ENCODE peak calls at places on chromosomes 12 and 14, in eight cellular contexts. One of them, this sample, is unnamed.

GRCh38 chr12:64042901-64043300 is 179.2 kb downstream of the KICS2 start:
- DNase-seq in breast epithelium: no peak
- DNase-seq in body of pancreas: no peak
- DNase-seq in transverse colon: no peak
- DNase-seq in NB4: peak; percentile 4
- DNase-seq in GM12891: no peak
- DNase-seq in IMR-90: peak; percentile 68
- DNase-seq in sigmoid colon: no peak
- DNase-seq in this sample: no peak

GRCh38 chr14:105941226-105942166 is 415.1 kb downstream of the TMEM121 start:
- DNase-seq in body of pancreas: no peak
- DNase-seq in breast epithelium: no peak
- DNase-seq in IMR-90: no peak
- DNase-seq in transverse colon: no peak
- DNase-seq in sigmoid colon: no peak
- DNase-seq in GM12891: no peak
- DNase-seq in NB4: no peak
- DNase-seq in this sample: no peak

GRCh38 chr12:16300222-16300621 is 22.7 kb upstream of the SLC15A5 start:
- DNase-seq in IMR-90: peak; percentile 11
- DNase-seq in NB4: no peak
- DNase-seq in breast epithelium: no peak
- DNase-seq in body of pancreas: no peak
- DNase-seq in transverse colon: no peak
- DNase-seq in GM12891: no peak
- DNase-seq in sigmoid colon: no peak
- DNase-seq in this sample: no peak

GRCh38 chr12:21354641-21355040 is 18.1 kb upstream of the IAPP start:
- DNase-seq in GM12891: no peak
- DNase-seq in breast epithelium: no peak
- DNase-seq in sigmoid colon: no peak
- DNase-seq in IMR-90: no peak
- DNase-seq in body of pancreas: no peak
- DNase-seq in NB4: no peak
- DNase-seq in transverse colon: no peak
- DNase-seq in this sample: no peak

GRCh38 chr12:4545195-4545594 is 6.5 kb downstream of the RAD51AP1 start:
- DNase-seq in NB4: no peak
- DNase-seq in GM12891: no peak
- DNase-seq in sigmoid colon: no peak
- DNase-seq in breast epithelium: no peak
- DNase-seq in body of pancreas: no peak
- DNase-seq in transverse colon: no peak
- DNase-seq in IMR-90: no peak
- DNase-seq in this sample: no peak

GRCh38 chr12:31035944-31036665 is 37.6 kb upstream of the DDX11 start:
- DNase-seq in sigmoid colon: no peak
- DNase-seq in body of pancreas: no peak
- DNase-seq in transverse colon: no peak
- DNase-seq in NB4: no peak
- DNase-seq in IMR-90: peak; percentile 18
- DNase-seq in GM12891: no peak
- DNase-seq in breast epithelium: no peak
- DNase-seq in this sample: no peak

GRCh38 chr12:53981652-53982565 is 3.0 kb upstream of the HOXC10 start:
- DNase-seq in transverse colon: no peak
- DNase-seq in GM12891: no peak
- DNase-seq in sigmoid colon: no peak
- DNase-seq in body of pancreas: no peak
- DNase-seq in breast epithelium: no peak
- DNase-seq in NB4: no peak
- DNase-seq in IMR-90: no peak
- DNase-seq in this sample: no peak

GRCh38 chr14:71142375-71143038 is 235.2 kb downstream of the PCNX1 start:
- DNase-seq in transverse colon: no peak
- DNase-seq in GM12891: no peak
- DNase-seq in breast epithelium: no peak
- DNase-seq in body of pancreas: no peak
- DNase-seq in NB4: peak; percentile 95
- DNase-seq in IMR-90: peak; percentile 98
- DNase-seq in sigmoid colon: no peak
- DNase-seq in this sample: no peak

GRCh38 chr12:110590059-110590458 is 6.9 kb upstream of the PPTC7 start:
- DNase-seq in IMR-90: no peak
- DNase-seq in transverse colon: no peak
- DNase-seq in GM12891: no peak
- DNase-seq in sigmoid colon: no peak
- DNase-seq in body of pancreas: no peak
- DNase-seq in NB4: no peak
- DNase-seq in breast epithelium: no peak
- DNase-seq in this sample: no peak

GRCh38 chr14:59126714-59127436 is 61.6 kb upstream of the DAAM1 start:
- DNase-seq in NB4: peak; percentile 67
- DNase-seq in GM12891: no peak
- DNase-seq in transverse colon: no peak
- DNase-seq in breast epithelium: no peak
- DNase-seq in IMR-90: peak; percentile 64
- DNase-seq in body of pancreas: peak; percentile 38
- DNase-seq in sigmoid colon: no peak
- DNase-seq in this sample: peak; percentile 76

GRCh38 chr14:22561661-22562579 is 27.1 kb downstream of the DAD1 start:
- DNase-seq in IMR-90: no peak
- DNase-seq in body of pancreas: no peak
- DNase-seq in NB4: peak; percentile 95
- DNase-seq in breast epithelium: no peak
- DNase-seq in sigmoid colon: no peak
- DNase-seq in transverse colon: peak; percentile 46
- DNase-seq in GM12891: no peak
- DNase-seq in this sample: peak; percentile 30

GRCh38 chr12:12872139-12872933 is 19.0 kb upstream of the GPRC5A start:
- DNase-seq in sigmoid colon: no peak
- DNase-seq in body of pancreas: no peak
- DNase-seq in transverse colon: peak; percentile 74
- DNase-seq in NB4: no peak
- DNase-seq in GM12891: no peak
- DNase-seq in IMR-90: peak; percentile 88
- DNase-seq in breast epithelium: no peak
- DNase-seq in this sample: no peak

GRCh38 chr12:73307260-73307659 is 1035.1 kb downstream of the TRHDE start:
- DNase-seq in NB4: no peak
- DNase-seq in breast epithelium: no peak
- DNase-seq in transverse colon: no peak
- DNase-seq in IMR-90: no peak
- DNase-seq in body of pancreas: no peak
- DNase-seq in sigmoid colon: no peak
- DNase-seq in GM12891: no peak
- DNase-seq in this sample: no peak

GRCh38 chr12:104218935-104219334 is 3.4 kb downstream of the TXNRD1 start:
- DNase-seq in NB4: peak; percentile 41
- DNase-seq in breast epithelium: no peak
- DNase-seq in body of pancreas: no peak
- DNase-seq in IMR-90: peak; percentile 74
- DNase-seq in transverse colon: no peak
- DNase-seq in GM12891: no peak
- DNase-seq in sigmoid colon: no peak
- DNase-seq in this sample: peak; percentile 48

GRCh38 chr12:104219908-104220404 is 4.4 kb downstream of the TXNRD1 start:
- DNase-seq in breast epithelium: no peak
- DNase-seq in IMR-90: peak; percentile 83
- DNase-seq in sigmoid colon: no peak
- DNase-seq in body of pancreas: peak; percentile 9
- DNase-seq in GM12891: no peak
- DNase-seq in transverse colon: peak; percentile 32
- DNase-seq in NB4: peak; percentile 92
- DNase-seq in this sample: peak; percentile 55

GRCh38 chr12:104219361-104219892 is 3.8 kb downstream of the TXNRD1 start:
- DNase-seq in NB4: peak; percentile 77
- DNase-seq in body of pancreas: no peak
- DNase-seq in GM12891: no peak
- DNase-seq in breast epithelium: no peak
- DNase-seq in IMR-90: peak; percentile 98
- DNase-seq in transverse colon: no peak
- DNase-seq in sigmoid colon: no peak
- DNase-seq in this sample: peak; percentile 46

GRCh38 chr12:104222981-104223380 is 7.4 kb downstream of the TXNRD1 start:
- DNase-seq in IMR-90: no peak
- DNase-seq in body of pancreas: no peak
- DNase-seq in breast epithelium: no peak
- DNase-seq in sigmoid colon: no peak
- DNase-seq in GM12891: no peak
- DNase-seq in transverse colon: no peak
- DNase-seq in NB4: no peak
- DNase-seq in this sample: no peak

GRCh38 chr12:104220931-104221330 is 5.4 kb downstream of the TXNRD1 start:
- DNase-seq in GM12891: no peak
- DNase-seq in IMR-90: no peak
- DNase-seq in transverse colon: no peak
- DNase-seq in breast epithelium: no peak
- DNase-seq in NB4: no peak
- DNase-seq in body of pancreas: no peak
- DNase-seq in sigmoid colon: no peak
- DNase-seq in this sample: no peak
- TF ChIP-seq POLR2A in GM12891: no peak
- TF ChIP-seq POLR2A in IMR-90: no peak
- TF ChIP-seq POLR2A in transverse colon: no peak
- TF ChIP-seq POLR2A in breast epithelium: no peak
- TF ChIP-seq POLR2A in NB4: no peak
- TF ChIP-seq POLR2A in body of pancreas: no peak
- TF ChIP-seq POLR2A in sigmoid colon: no peak
- TF ChIP-seq POLR2A in this sample: no peak

GRCh38 chr14:34005901-34006300 is 55.0 kb upstream of the EGLN3 start:
- DNase-seq in breast epithelium: no peak
- DNase-seq in NB4: no peak
- DNase-seq in sigmoid colon: no peak
- DNase-seq in transverse colon: no peak
- DNase-seq in GM12891: no peak
- DNase-seq in IMR-90: no peak
- DNase-seq in body of pancreas: no peak
- DNase-seq in this sample: no peak

GRCh38 chr14:33999771-34000291 is 49.0 kb upstream of the EGLN3 start:
- DNase-seq in body of pancreas: no peak
- DNase-seq in NB4: no peak
- DNase-seq in GM12891: no peak
- DNase-seq in IMR-90: no peak
- DNase-seq in transverse colon: no peak
- DNase-seq in breast epithelium: no peak
- DNase-seq in sigmoid colon: no peak
- DNase-seq in this sample: no peak

GRCh38 chr14:34003691-34004090 is 52.8 kb upstream of the EGLN3 start:
- DNase-seq in breast epithelium: no peak
- DNase-seq in transverse colon: no peak
- DNase-seq in IMR-90: no peak
- DNase-seq in body of pancreas: no peak
- DNase-seq in sigmoid colon: no peak
- DNase-seq in NB4: no peak
- DNase-seq in GM12891: no peak
- DNase-seq in this sample: no peak

GRCh38 chr14:34000396-34000795 is 49.5 kb upstream of the EGLN3 start:
- DNase-seq in transverse colon: no peak
- DNase-seq in body of pancreas: no peak
- DNase-seq in breast epithelium: no peak
- DNase-seq in sigmoid colon: no peak
- DNase-seq in NB4: no peak
- DNase-seq in IMR-90: no peak
- DNase-seq in GM12891: no peak
- DNase-seq in this sample: no peak

GRCh38 chr14:34003052-34003668 is 52.3 kb upstream of the EGLN3 start:
- DNase-seq in breast epithelium: no peak
- DNase-seq in transverse colon: no peak
- DNase-seq in GM12891: no peak
- DNase-seq in body of pancreas: no peak
- DNase-seq in IMR-90: no peak
- DNase-seq in NB4: no peak
- DNase-seq in sigmoid colon: no peak
- DNase-seq in this sample: no peak
- TF ChIP-seq POLR2A in breast epithelium: no peak
- TF ChIP-seq POLR2A in transverse colon: no peak
- TF ChIP-seq POLR2A in GM12891: no peak
- TF ChIP-seq POLR2A in body of pancreas: no peak
- TF ChIP-seq POLR2A in IMR-90: no peak
- TF ChIP-seq POLR2A in NB4: no peak
- TF ChIP-seq POLR2A in sigmoid colon: no peak
- TF ChIP-seq POLR2A in this sample: no peak

GRCh38 chr14:72516936-72517408 is 376.9 kb downstream of the DPF3 start:
- DNase-seq in breast epithelium: peak; percentile 63
- DNase-seq in sigmoid colon: no peak
- DNase-seq in body of pancreas: peak; percentile 80
- DNase-seq in GM12891: no peak
- DNase-seq in IMR-90: peak; percentile 91
- DNase-seq in transverse colon: peak; percentile 69
- DNase-seq in NB4: peak; percentile 72
- DNase-seq in this sample: peak; percentile 69

GRCh38 chr14:72517736-72518135 is 376.2 kb downstream of the DPF3 start:
- DNase-seq in transverse colon: no peak
- DNase-seq in sigmoid colon: no peak
- DNase-seq in NB4: peak; percentile 24
- DNase-seq in GM12891: no peak
- DNase-seq in body of pancreas: no peak
- DNase-seq in breast epithelium: no peak
- DNase-seq in IMR-90: no peak
- DNase-seq in this sample: no peak

GRCh38 chr14:72521045-72521444 is 372.9 kb downstream of the DPF3 start:
- DNase-seq in GM12891: no peak
- DNase-seq in body of pancreas: no peak
- DNase-seq in breast epithelium: no peak
- DNase-seq in NB4: no peak
- DNase-seq in transverse colon: no peak
- DNase-seq in sigmoid colon: no peak
- DNase-seq in IMR-90: no peak
- DNase-seq in this sample: no peak

GRCh38 chr14:72518809-72519377 is 375.0 kb downstream of the DPF3 start:
- DNase-seq in sigmoid colon: no peak
- DNase-seq in body of pancreas: no peak
- DNase-seq in breast epithelium: no peak
- DNase-seq in NB4: peak; percentile 53
- DNase-seq in GM12891: peak; percentile 33
- DNase-seq in transverse colon: no peak
- DNase-seq in IMR-90: no peak
- DNase-seq in this sample: no peak

DNA sequence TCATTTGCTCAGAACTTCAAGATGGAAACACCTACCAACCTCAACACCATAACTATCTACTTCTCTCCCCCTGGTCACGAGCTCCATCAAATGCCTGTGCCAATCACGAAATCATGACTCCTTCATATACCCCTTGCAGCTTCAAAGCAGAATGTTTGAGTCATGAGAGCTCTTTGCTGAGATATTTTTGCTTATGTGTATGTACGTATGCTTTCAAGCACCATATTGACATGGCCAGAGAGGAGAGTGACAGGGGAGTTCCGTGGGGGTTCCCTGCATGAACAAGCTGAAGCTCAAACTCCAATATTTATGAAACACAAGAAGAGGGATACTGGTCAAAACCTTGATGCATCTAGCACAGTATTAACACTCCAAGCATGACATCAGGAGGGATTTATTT is 374.4 kb downstream of the DPF3 start:
- DNase-seq in IMR-90: no peak
- DNase-seq in breast epithelium: no peak
- DNase-seq in GM12891: no peak
- DNase-seq in sigmoid colon: no peak
- DNase-seq in body of pancreas: no peak
- DNase-seq in transverse colon: no peak
- DNase-seq in NB4: no peak
- DNase-seq in this sample: no peak
- TF ChIP-seq POLR2A in IMR-90: no peak
- TF ChIP-seq POLR2A in breast epithelium: no peak
- TF ChIP-seq POLR2A in GM12891: no peak
- TF ChIP-seq POLR2A in sigmoid colon: no peak
- TF ChIP-seq POLR2A in body of pancreas: no peak
- TF ChIP-seq POLR2A in transverse colon: no peak
- TF ChIP-seq POLR2A in NB4: no peak
- TF ChIP-seq POLR2A in this sample: no peak

GRCh38 chr12:46516933-46517578 is 144.5 kb upstream of the SLC38A2 start:
- DNase-seq in GM12891: peak; percentile 27
- DNase-seq in NB4: no peak
- DNase-seq in transverse colon: no peak
- DNase-seq in breast epithelium: no peak
- DNase-seq in body of pancreas: no peak
- DNase-seq in IMR-90: no peak
- DNase-seq in sigmoid colon: no peak
- DNase-seq in this sample: no peak
- TF ChIP-seq POLR2A in GM12891: peak; percentile 72
- TF ChIP-seq POLR2A in NB4: no peak
- TF ChIP-seq POLR2A in transverse colon: no peak
- TF ChIP-seq POLR2A in breast epithelium: no peak
- TF ChIP-seq POLR2A in body of pancreas: no peak
- TF ChIP-seq POLR2A in IMR-90: no peak
- TF ChIP-seq POLR2A in sigmoid colon: no peak
- TF ChIP-seq POLR2A in this sample: no peak

This sample was measured in erythroblast.